ENCODE peak calls at places on chromosomes 5 and 9, in seven cellular contexts. X, F, G, H, Z, C and Y are unnamed samples.

GRCh38 chr5:166370928-166371690 is 1920.3 kb upstream of the WWC1 start:
- DNase-seq in F (no peak), Z (peak; percentile 22), X (no peak), C (no peak), H (peak; percentile 13), G (no peak), Y (peak; percentile 4)

GRCh38 chr5:177313561-177314259 is 2.0 kb upstream of the MXD3 start:
- DNase-seq in F (no peak), H (no peak), G (no peak), X (no peak), Z (no peak), C (no peak), Y (no peak)

GRCh38 chr5:129767927-129768380 is 20.1 kb downstream of the MINAR2 start:
- DNase-seq in G (peak; percentile 86), X (peak; percentile 58), Z (peak; percentile 78), H (peak; percentile 95), C (peak; percentile 83), F (peak; percentile 86), Y (peak; percentile 92)

GRCh38 chr5:16550316-16550952 is 66.4 kb downstream of the RETREG1 start:
- DNase-seq in C (peak; percentile 58), G (no peak), X (peak; percentile 44), Z (peak; percentile 53), H (peak; percentile 60), F (peak; percentile 49), Y (peak; percentile 46)

GRCh38 chr5:93349613-93350012 is 231.4 kb downstream of the NR2F1-AS1 start:
- DNase-seq in H (peak; percentile 37), F (peak; percentile 89), Z (no peak), G (peak; percentile 59), C (peak; percentile 14), X (no peak), Y (peak; percentile 51)

GRCh38 chr5:156815988-156816599 is 34.0 kb upstream of the PPP1R2B start:
- DNase-seq in G (no peak), Z (no peak), F (peak; percentile 42), C (peak; percentile 51), X (peak; percentile 53), H (peak; percentile 26), Y (peak; percentile 0)

GRCh38 chr5:177370488-177371119 is 12.9 kb downstream of the RGS14 start:
- DNase-seq in Z (no peak), F (peak; percentile 82), H (peak; percentile 94), G (peak; percentile 82), X (peak; percentile 92), C (peak; percentile 77), Y (peak; percentile 82)

GRCh38 chr9:136629879-136630661 is 32.6 kb upstream of the EGFL7 start:
- DNase-seq in H (peak; percentile 59), Z (no peak), C (peak; percentile 22), F (peak; percentile 24), X (peak; percentile 91), G (no peak), Y (peak; percentile 28)

GRCh38 chr5:169350016-169350415 is 49.1 kb upstream of the SLIT3 start:
- DNase-seq in X (no peak), C (peak; percentile 85), F (peak; percentile 53), H (peak; percentile 65), G (peak; percentile 57), Z (no peak), Y (peak; percentile 90)

GRCh38 chr9:100472725-100473261 is at the start of gene TMEFF1:
- DNase-seq in G (no peak), F (peak; percentile 26), Z (no peak), H (peak; percentile 8), X (peak; percentile 97), C (peak; percentile 19), Y (no peak)

GRCh38 chr5:109076741-109077140 is 329.0 kb downstream of the FER start:
- DNase-seq in X (peak; percentile 30), F (no peak), G (no peak), C (no peak), H (no peak), Z (no peak), Y (no peak)

GRCh38 chr5:88677943-88678779 is 204.8 kb downstream of the MEF2C start:
- DNase-seq in Z (no peak), H (no peak), F (no peak), C (no peak), X (no peak), G (no peak), Y (no peak)
- H3K4me3 ChIP-seq in Z (peak overlapping the region; percentile 29), H (no peak overlapping the region), F (no peak overlapping the region), C (no peak overlapping the region), X (no peak overlapping the region), G (no peak overlapping the region), Y (no peak overlapping the region)

DNA sequence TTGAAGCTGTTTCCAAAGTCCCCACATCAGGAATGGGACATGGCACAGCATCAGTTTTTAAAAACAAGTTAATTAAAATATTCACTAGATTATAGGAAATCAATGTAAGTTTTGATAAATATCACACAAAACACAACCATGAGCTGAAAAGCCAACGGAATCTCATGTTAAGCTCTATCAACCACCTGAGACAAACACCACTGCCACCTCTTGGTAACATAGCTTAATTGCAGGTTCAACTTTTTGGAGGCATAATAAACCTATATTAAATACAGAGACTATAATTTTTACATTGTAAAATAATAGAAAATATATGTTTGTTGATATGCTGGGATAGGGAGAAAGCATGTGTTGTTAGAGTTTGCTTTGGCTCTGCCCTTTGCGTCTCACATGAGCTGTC is 126.1 kb downstream of the SV2C start:
- DNase-seq in H (no peak), G (no peak), F (no peak), X (no peak), Z (no peak), C (no peak), Y (no peak)
- TF ChIP-seq CTCF in H (no peak), G (no peak), F (no peak), X (peak; percentile 23), Z (peak; percentile 39), C (no peak), Y (no peak)

GRCh38 chr5:132840896-132841818 is 10.7 kb upstream of the SHROOM1 start:
- DNase-seq in H (peak; percentile 42), G (no peak), F (peak; percentile 34), Z (no peak), X (no peak), C (peak; percentile 27), Y (peak; percentile 43)

GRCh38 chr5:132839426-132840301 is 9.2 kb upstream of the SHROOM1 start:
- DNase-seq in G (no peak), X (no peak), Z (no peak), H (peak; percentile 86), C (peak; percentile 54), F (peak; percentile 87), Y (peak; percentile 82)

GRCh38 chr5:132838516-132839282 is 8.3 kb upstream of the SHROOM1 start:
- DNase-seq in X (no peak), G (no peak), F (no peak), H (no peak), C (no peak), Z (no peak), Y (no peak)

GRCh38 chr5:132837868-132838267 is 7.4 kb upstream of the SHROOM1 start:
- DNase-seq in Z (no peak), G (no peak), C (no peak), F (no peak), H (no peak), X (no peak), Y (no peak)

DNA sequence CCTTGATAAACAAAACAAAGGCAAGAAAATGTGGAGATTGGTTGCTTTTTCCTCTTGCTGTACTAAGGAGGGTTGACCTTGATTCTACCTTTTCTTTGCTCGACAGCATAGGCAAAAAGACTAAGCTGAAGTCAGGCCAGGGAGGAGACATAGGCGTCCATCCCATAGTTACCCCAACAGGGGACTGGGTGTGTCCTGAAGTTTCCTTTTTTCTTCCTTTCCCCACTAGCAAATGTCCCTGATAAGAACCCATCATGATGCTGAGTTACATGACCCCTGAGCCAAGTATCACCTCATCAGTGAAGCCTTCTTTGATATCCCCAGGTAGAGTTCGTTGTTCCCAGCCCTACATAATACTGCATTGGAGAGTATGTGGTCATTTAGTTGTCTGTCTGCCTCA is 9.9 kb upstream of the SHROOM1 start:
- DNase-seq in G (no peak), X (no peak), F (no peak), H (no peak), Z (no peak), C (no peak), Y (no peak)
- H3K4me3 ChIP-seq in G (no peak overlapping the region), X (no peak overlapping the region), F (no peak overlapping the region), H (no peak overlapping the region), Z (no peak overlapping the region), C (no peak overlapping the region), Y (no peak overlapping the region)

GRCh38 chr5:36066001-36066539 is 612 bp downstream of the UGT3A2 start:
- DNase-seq in F (no peak), G (no peak), Z (no peak), X (no peak), H (no peak), C (no peak), Y (no peak)

GRCh38 chr5:36055984-36056383 is 10.7 kb downstream of the UGT3A2 start:
- DNase-seq in F (no peak), G (no peak), Z (no peak), C (no peak), X (no peak), H (no peak), Y (no peak)

GRCh38 chr5:36058776-36059175 is 7.9 kb downstream of the UGT3A2 start:
- DNase-seq in X (no peak), Z (no peak), F (no peak), G (no peak), H (no peak), C (no peak), Y (no peak)

GRCh38 chr5:36059571-36060515 is 6.8 kb downstream of the UGT3A2 start:
- DNase-seq in Z (no peak), X (no peak), F (no peak), G (no peak), H (no peak), C (peak; percentile 78), Y (no peak)

GRCh38 chr5:36060516-36060885 is 6.2 kb downstream of the UGT3A2 start:
- DNase-seq in H (no peak), F (no peak), C (peak; percentile 47), X (no peak), G (no peak), Z (no peak), Y (no peak)
- TF ChIP-seq CTCF in H (no peak), F (peak; percentile 10), C (peak; percentile 53), X (peak; percentile 38), G (no peak), Z (peak; percentile 53), Y (no peak)

GRCh38 chr5:179232091-179232490 is 113.2 kb downstream of the ADAMTS2 start:
- DNase-seq in Z (no peak), C (no peak), G (no peak), F (no peak), X (no peak), H (no peak), Y (no peak)

GRCh38 chr5:179229331-179229761 is 115.9 kb downstream of the ADAMTS2 start:
- DNase-seq in X (no peak), C (no peak), F (no peak), H (no peak), Z (no peak), G (no peak), Y (no peak)

GRCh38 chr5:179233909-179234562 is 111.2 kb downstream of the ADAMTS2 start:
- DNase-seq in H (no peak), Z (no peak), C (no peak), F (no peak), X (peak; percentile 48), G (no peak), Y (no peak)

GRCh38 chr5:179230061-179230461 is 115.2 kb downstream of the ADAMTS2 start:
- DNase-seq in C (no peak), Z (no peak), H (no peak), G (no peak), F (no peak), X (peak; percentile 23), Y (no peak)

GRCh38 chr5:179231309-179231708 is 114.0 kb downstream of the ADAMTS2 start:
- DNase-seq in H (no peak), G (no peak), X (no peak), C (no peak), Z (no peak), F (no peak), Y (no peak)
- H3K4me3 ChIP-seq in H (no peak overlapping the region), G (no peak overlapping the region), X (no peak overlapping the region), C (no peak overlapping the region), Z (no peak overlapping the region), F (no peak overlapping the region), Y (no peak overlapping the region)

GRCh38 chr9:105637787-105638395 is 24.4 kb upstream of the TAL2 start:
- DNase-seq in Z (no peak), H (no peak), F (peak; percentile 3), X (no peak), C (peak; percentile 4), G (no peak), Y (peak; percentile 10)
- TF ChIP-seq CTCF in Z (peak; percentile 58), H (peak; percentile 53), F (peak; percentile 34), X (peak; percentile 58), C (peak; percentile 55), G (peak; percentile 21), Y (peak; percentile 56)